ENCODE peak calls at places on chromosomes 2 and 18, in nine cellular contexts. P is putamen, H is omental fat pad, Z is SJSA1, V is body of pancreas, B is NCI-H774, S is GDM1, G is EH, O is fibroblast of mammary gland. U is an unnamed sample.

GRCh38 chr2:162317910-162318279 is 589 bp downstream of the IFIH1 start:
- DNase-seq in P (no peak), H (no peak), Z (peak; percentile 45), V (peak; percentile 58), B (peak; percentile 9), S (no peak), G (peak; percentile 25), O (peak; percentile 16), U (peak; percentile 18)

GRCh38 chr2:156182132-156182531 is 150.4 kb downstream of the NR4A2 start:
- DNase-seq in P (no peak), H (no peak), Z (no peak), V (peak; percentile 53), B (peak; percentile 67), S (no peak), G (no peak), O (no peak), U (peak; percentile 26)

GRCh38 chr2:208827549-208828221 is 421.1 kb downstream of the PTH2R start:
- DNase-seq in P (no peak), H (no peak), Z (no peak), V (no peak), B (no peak), S (no peak), G (no peak), O (no peak), U (no peak)

GRCh38 chr18:72375628-72376027 is 168.5 kb downstream of the CBLN2 start:
- DNase-seq in P (no peak), H (no peak), Z (no peak), V (no peak), B (no peak), S (no peak), G (peak; percentile 33), O (peak; percentile 7), U (no peak)

GRCh38 chr2:39135678-39136259 is 14.9 kb upstream of the SOS1 start:
- DNase-seq in P (peak; percentile 65), H (no peak), Z (no peak), V (no peak), B (no peak), S (peak; percentile 11), G (no peak), O (no peak), U (no peak)

GRCh38 chr2:17461087-17461475 is 57.2 kb downstream of the RAD51AP2 start:
- DNase-seq in P (no peak), H (no peak), Z (no peak), V (no peak), B (no peak), S (no peak), G (no peak), O (no peak), U (no peak)

GRCh38 chr2:38652431-38653273 is 13.3 kb upstream of the GALM start:
- DNase-seq in P (no peak), H (no peak), Z (no peak), V (no peak), B (no peak), S (no peak), G (no peak), O (no peak), U (peak; percentile 3)

GRCh38 chr2:215338883-215339679 is 27.2 kb downstream of the ATIC start:
- DNase-seq in P (no peak), H (no peak), Z (no peak), V (no peak), B (no peak), S (no peak), G (no peak), O (no peak), U (no peak)

GRCh38 chr2:32952759-32953476 is 6.2 kb downstream of the LTBP1 start:
- DNase-seq in P (no peak), H (no peak), Z (no peak), V (no peak), B (no peak), S (no peak), G (no peak), O (no peak), U (no peak)

GRCh38 chr2:169647496-169647895 is 46.7 kb downstream of the CFAP210 start:
- DNase-seq in P (no peak), H (no peak), Z (no peak), V (no peak), B (no peak), S (no peak), G (no peak), O (no peak), U (no peak)

GRCh38 chr2:109376115-109376514 is 237.7 kb downstream of the SEPTIN10 start:
- DNase-seq in P (no peak), H (no peak), Z (no peak), V (no peak), B (no peak), S (no peak), G (peak; percentile 56), O (peak; percentile 48), U (peak; percentile 22)

GRCh38 chr2:118010470-118010869 is 3.4 kb downstream of the CCDC93 start:
- DNase-seq in P (no peak), H (no peak), Z (no peak), V (no peak), B (no peak), S (no peak), G (no peak), O (no peak), U (no peak)

GRCh38 chr2:157786663-157787363 is 89.3 kb downstream of the ACVR1 start:
- DNase-seq in P (no peak), H (no peak), Z (peak; percentile 52), V (no peak), B (no peak), S (no peak), G (no peak), O (peak; percentile 24), U (no peak)

GRCh38 chr2:132665401-132665800 is 4.6 kb downstream of the LYPD1 start:
- DNase-seq in P (no peak), H (no peak), Z (no peak), V (no peak), B (no peak), S (no peak), G (no peak), O (no peak), U (no peak)

GRCh38 chr2:76667764-76668163 is 854.4 kb downstream of the LRRTM4 start:
- DNase-seq in P (no peak), H (no peak), Z (no peak), V (no peak), B (no peak), S (no peak), G (no peak), O (no peak), U (no peak)

GRCh38 chr18:28820353-28820752 is 643.4 kb upstream of the CDH2 start:
- DNase-seq in P (no peak), H (no peak), Z (no peak), V (no peak), B (no peak), S (no peak), G (no peak), O (no peak), U (no peak)

GRCh38 chr18:22279741-22280452 is 110.5 kb downstream of the GATA6 start:
- DNase-seq in P (no peak), H (no peak), Z (no peak), V (no peak), B (no peak), S (no peak), G (peak; percentile 73), O (peak; percentile 69), U (peak; percentile 49)

GRCh38 chr2:149715005-149715592 is 127.5 kb upstream of the MMADHC start:
- DNase-seq in P (no peak), H (no peak), Z (peak; percentile 37), V (peak; percentile 19), B (no peak), S (peak; percentile 5), G (peak; percentile 63), O (peak; percentile 67), U (peak; percentile 25)

GRCh38 chr2:236571161-236571560 is 1.5 kb downstream of the ACKR3 start:
- DNase-seq in P (no peak), H (no peak), Z (no peak), V (peak; percentile 39), B (no peak), S (no peak), G (no peak), O (no peak), U (no peak)

GRCh38 chr2:84285056-84285747 is 173.9 kb downstream of the SUCLG1 start:
- DNase-seq in P (no peak), H (no peak), Z (no peak), V (no peak), B (no peak), S (no peak), G (peak; percentile 0), O (no peak), U (no peak)

GRCh38 chr2:223218587-223219178 is 166.7 kb downstream of the KCNE4 start:
- DNase-seq in P (no peak), H (no peak), Z (no peak), V (no peak), B (no peak), S (no peak), G (no peak), O (no peak), U (no peak)

GRCh38 chr2:31414601-31415241 is at the start of gene XDH:
- DNase-seq in P (peak; percentile 17), H (no peak), Z (no peak), V (peak; percentile 57), B (peak; percentile 46), S (no peak), G (peak; percentile 31), O (no peak), U (peak; percentile 36)

GRCh38 chr2:148021059-148021985 is at the start of gene MBD5:
- DNase-seq in P (peak; percentile 52), H (no peak), Z (no peak), V (peak; percentile 44), B (no peak), S (peak; percentile 55), G (peak; percentile 73), O (peak; percentile 30), U (peak; percentile 15)

GRCh38 chr2:116366212-116366611 is 1448.3 kb upstream of the DDX18 start:
- DNase-seq in P (no peak), H (no peak), Z (no peak), V (no peak), B (no peak), S (no peak), G (no peak), O (no peak), U (no peak)

GRCh38 chr2:226799211-226799975 is at the start of gene IRS1:
- DNase-seq in P (peak; percentile 67), H (no peak), Z (peak; percentile 75), V (peak; percentile 80), B (peak; percentile 66), S (no peak), G (peak; percentile 84), O (peak; percentile 69), U (peak; percentile 59)

GRCh38 chr18:14086459-14087231 is 45.6 kb downstream of the ZNF519 start:
- DNase-seq in P (peak; percentile 38), H (no peak), Z (peak; percentile 11), V (no peak), B (peak; percentile 4), S (no peak), G (peak; percentile 24), O (peak; percentile 53), U (peak; percentile 8)

GRCh38 chr2:98134138-98134537 is 47.2 kb downstream of the VWA3B start:
- DNase-seq in P (no peak), H (no peak), Z (no peak), V (no peak), B (no peak), S (no peak), G (no peak), O (peak; percentile 76), U (no peak)

GRCh38 chr2:42385225-42385624 is 24.2 kb upstream of the COX7A2L start:
- DNase-seq in P (no peak), H (no peak), Z (no peak), V (peak; percentile 22), B (no peak), S (no peak), G (peak; percentile 19), O (no peak), U (no peak)

GRCh38 chr2:201263774-201264173 is 3.4 kb downstream of the CASP8 start:
- DNase-seq in P (no peak), H (no peak), Z (no peak), V (no peak), B (no peak), S (no peak), G (no peak), O (no peak), U (no peak)

GRCh38 chr18:11947214-11948119 is 33.8 kb upstream of the IMPA2 start:
- DNase-seq in P (peak; percentile 82), H (peak; percentile 66), Z (peak; percentile 88), V (peak; percentile 98), B (no peak), S (peak; percentile 88), G (peak; percentile 98), O (peak; percentile 99), U (peak; percentile 90)

GRCh38 chr2:235675678-235676535 is 182.1 kb downstream of the AGAP1 start:
- DNase-seq in P (no peak), H (no peak), Z (no peak), V (no peak), B (no peak), S (no peak), G (peak; percentile 54), O (peak; percentile 66), U (peak; percentile 64)